ENCODE peak calls at places on chromosomes 12 and 14, in seven cellular contexts. O is kidney epithelial cell, H is upper lobe of right lung, J is pancreas, R is Calu3, W is HCT116, K is AG10803. M is an unnamed sample.

GRCh38 chr12:53061404-53062010 is 11.6 kb downstream of the TNS2 start:
- DNase-seq in O (no peak), H (peak), J (peak), R (peak), W (peak), K (no peak), M (no peak)

GRCh38 chr12:96225994-96226399 is 31.8 kb downstream of the ELK3 start:
- DNase-seq in O (no peak), H (no peak), J (no peak), R (no peak), W (no peak), K (no peak), M (no peak)

GRCh38 chr12:1800646-1801284 is 19.6 kb upstream of the LRTM2 start:
- DNase-seq in O (no peak), H (peak), J (no peak), R (peak), W (no peak), K (no peak), M (peak)

GRCh38 chr12:8680533-8680932 is 17.3 kb upstream of the RIMKLB start:
- DNase-seq in O (no peak), H (no peak), J (no peak), R (no peak), W (no peak), K (no peak), M (no peak)

GRCh38 chr14:81565441-81566290 is 32.0 kb upstream of the SEL1L start:
- DNase-seq in O (no peak), H (no peak), J (no peak), R (peak), W (peak), K (peak), M (no peak)

GRCh38 chr12:119808441-119808840 is 68.7 kb downstream of the CIT start:
- DNase-seq in O (no peak), H (no peak), J (no peak), R (no peak), W (no peak), K (peak), M (no peak)

GRCh38 chr12:118052324-118053070 is 8.5 kb downstream of the WSB2 start:
- DNase-seq in O (peak), H (peak), J (peak), R (peak), W (peak), K (peak), M (no peak)

GRCh38 chr12:108772247-108772646 is 40.9 kb upstream of the CORO1C start:
- DNase-seq in O (no peak), H (no peak), J (no peak), R (no peak), W (no peak), K (no peak), M (no peak)

GRCh38 chr14:101018561-101019290 is 115.2 kb upstream of the RTL1 start:
- DNase-seq in O (no peak), H (peak), J (peak), R (no peak), W (no peak), K (no peak), M (no peak)

GRCh38 chr12:100661300-100661951 is 87.9 kb downstream of the GAS2L3 start:
- DNase-seq in O (no peak), H (no peak), J (no peak), R (no peak), W (no peak), K (peak), M (no peak)

GRCh38 chr14:66746316-66747006 is 238.5 kb downstream of the GPHN start:
- DNase-seq in O (peak), H (no peak), J (no peak), R (peak), W (peak), K (peak), M (no peak)

GRCh38 chr12:119704065-119704747 is 36.3 kb downstream of the PRKAB1 start:
- DNase-seq in O (no peak), H (no peak), J (no peak), R (no peak), W (no peak), K (peak), M (no peak)

GRCh38 chr12:119695034-119695433 is 27.1 kb downstream of the PRKAB1 start:
- DNase-seq in O (no peak), H (no peak), J (no peak), R (no peak), W (no peak), K (no peak), M (no peak)

GRCh38 chr12:64903738-64904137 is 79.3 kb downstream of the TBC1D30 start:
- DNase-seq in O (no peak), H (no peak), J (no peak), R (no peak), W (no peak), K (peak), M (no peak)

GRCh38 chr14:73167727-73168126 is 31.4 kb downstream of the PSEN1 start:
- DNase-seq in O (no peak), H (no peak), J (no peak), R (no peak), W (no peak), K (no peak), M (no peak)

GRCh38 chr14:34374998-34375740 is 86.9 kb downstream of the SPTSSA start:
- DNase-seq in O (no peak), H (no peak), J (no peak), R (peak), W (no peak), K (no peak), M (no peak)

GRCh38 chr12:103858953-103859601 is 18.0 kb upstream of the NT5DC3 start:
- DNase-seq in O (peak), H (no peak), J (no peak), R (peak), W (peak), K (peak), M (no peak)

GRCh38 chr12:75766263-75767160 is 255.1 kb upstream of the KRR1 start:
- DNase-seq in O (peak), H (no peak), J (no peak), R (peak), W (peak), K (no peak), M (no peak)

GRCh38 chr14:99257673-99258221 is 14.2 kb downstream of the BCL11B start:
- DNase-seq in O (no peak), H (no peak), J (no peak), R (no peak), W (no peak), K (no peak), M (no peak)

GRCh38 chr14:44782775-44783238 is 178.9 kb downstream of the KLHL28 start:
- DNase-seq in O (no peak), H (no peak), J (no peak), R (no peak), W (no peak), K (peak), M (no peak)

GRCh38 chr14:45709541-45709940 is 456.5 kb upstream of the MIS18BP1 start:
- DNase-seq in O (no peak), H (no peak), J (no peak), R (no peak), W (no peak), K (no peak), M (no peak)

GRCh38 chr12:57498143-57498524 is 10.3 kb downstream of the MARS1 start:
- DNase-seq in O (no peak), H (no peak), J (peak), R (no peak), W (no peak), K (no peak), M (no peak)
- TF ChIP-seq CTCF in O (no peak), H (no peak), J (no peak), R (no peak), W (no peak), K (no peak), M (no peak)

GRCh38 chr12:93767524-93767863 is 90.3 kb downstream of the CRADD start:
- DNase-seq in O (no peak), H (no peak), J (no peak), R (no peak), W (no peak), K (peak), M (no peak)
- TF ChIP-seq CTCF in O (no peak), H (no peak), J (no peak), R (no peak), W (no peak), K (no peak), M (no peak)

GRCh38 chr12:9944404-9944803 is 12.2 kb upstream of the CLEC2A start:
- DNase-seq in O (no peak), H (no peak), J (no peak), R (no peak), W (no peak), K (no peak), M (no peak)
- TF ChIP-seq CTCF in O (no peak), H (no peak), J (no peak), R (no peak), W (no peak), K (no peak), M (no peak)

GRCh38 chr12:126210448-126210847 is 1145.2 kb downstream of the AACS start:
- DNase-seq in O (no peak), H (no peak), J (no peak), R (no peak), W (no peak), K (no peak), M (no peak)

GRCh38 chr12:126218697-126219096 is 1153.5 kb downstream of the AACS start:
- DNase-seq in O (no peak), H (no peak), J (no peak), R (no peak), W (no peak), K (no peak), M (no peak)

GRCh38 chr12:126210026-126210425 is 1144.8 kb downstream of the AACS start:
- DNase-seq in O (no peak), H (no peak), J (no peak), R (no peak), W (no peak), K (no peak), M (no peak)

DNA sequence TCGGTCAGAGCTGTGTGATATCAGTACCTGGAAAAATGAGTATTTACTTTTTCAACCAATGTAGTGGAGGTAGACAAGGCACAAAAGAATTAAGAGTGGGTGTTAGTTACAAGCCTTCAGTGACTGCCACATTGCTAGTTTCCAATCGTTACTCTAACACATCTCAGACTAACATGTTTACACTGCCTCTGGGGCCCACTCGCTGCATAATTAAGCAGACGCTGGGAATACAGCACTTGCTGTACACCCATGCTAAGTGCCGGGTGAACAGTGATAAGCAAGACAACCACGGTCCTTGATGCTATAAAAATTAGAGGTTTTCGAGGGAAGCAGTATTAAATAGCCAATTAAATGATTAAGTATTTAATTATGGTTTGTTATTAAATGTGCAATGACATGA is 1147.6 kb downstream of the AACS start:
- DNase-seq in O (no peak), H (no peak), J (no peak), R (no peak), W (no peak), K (no peak), M (no peak)
- TF ChIP-seq CTCF in O (no peak), H (no peak), J (no peak), R (no peak), W (no peak), K (no peak), M (no peak)

GRCh38 chr12:50620050-50620974 is 115.5 kb downstream of the DIP2B start:
- DNase-seq in O (peak), H (no peak), J (no peak), R (no peak), W (no peak), K (peak), M (no peak)
- TF ChIP-seq CTCF in O (peak), H (no peak), J (no peak), R (no peak), W (no peak), K (peak), M (no peak)

GRCh38 chr14:51401272-51401671 is 161.2 kb downstream of the TMX1 start:
- DNase-seq in O (no peak), H (no peak), J (no peak), R (no peak), W (no peak), K (peak), M (no peak)

GRCh38 chr14:51400142-51400541 is 160.1 kb downstream of the TMX1 start:
- DNase-seq in O (no peak), H (no peak), J (no peak), R (no peak), W (no peak), K (peak), M (no peak)

GRCh38 chr14:51396222-51396815 is 156.3 kb downstream of the TMX1 start:
- DNase-seq in O (peak), H (no peak), J (no peak), R (peak), W (no peak), K (peak), M (no peak)

GRCh38 chr14:51401756-51402155 is 161.7 kb downstream of the TMX1 start:
- DNase-seq in O (no peak), H (no peak), J (no peak), R (no peak), W (no peak), K (no peak), M (no peak)

DNA sequence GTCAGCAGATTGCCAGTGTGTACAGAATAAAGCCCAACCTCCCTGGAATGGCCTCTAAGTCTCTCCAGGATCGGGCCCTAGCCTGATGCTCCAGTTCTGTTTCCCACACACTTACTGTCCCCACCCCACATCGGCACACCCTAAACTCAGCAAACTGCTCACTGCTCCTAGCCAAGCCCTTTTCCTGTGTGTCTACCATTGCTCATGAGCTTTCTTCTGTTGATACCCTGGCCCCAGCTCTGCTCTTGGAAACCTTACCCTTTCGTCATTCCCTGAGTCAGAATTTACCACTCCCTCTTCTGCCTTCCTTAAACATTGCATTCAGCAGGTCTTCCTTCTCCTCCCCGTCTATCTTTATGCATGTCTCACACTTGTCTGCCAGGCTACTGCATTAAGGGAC is 158.9 kb downstream of the TMX1 start:
- DNase-seq in O (peak), H (no peak), J (no peak), R (peak), W (no peak), K (peak), M (no peak)
- TF ChIP-seq CTCF in O (no peak), H (no peak), J (no peak), R (no peak), W (no peak), K (peak), M (no peak)